ENCODE peak calls at places on chromosomes 5 and 9, in seven cellular contexts. R is astrocyte of the hippocampus; D is stimulated activated CD8-positive, alpha-beta memory T cell treated with anti-CD3 and anti-CD28 coated beads, Interleukin-12 subunit alpha, Interleukin-12 subunit beta, amount 100 ng/mL, for 4 hours; K is ELF-1; Q is T follicular helper cell; H is stimulated activated naive CD8-positive, alpha-beta T cell treated with anti-CD3 and anti-CD28 coated beads, Interleukin-15, Interleukin-2, amounts not matched to agents 100 U/mL and 50 U/mL, for 24 hours; L is DMS79. Z is an unnamed sample.

GRCh38 chr5:80763873-80764647 is 109.3 kb upstream of the DHFR start:
- DNase-seq in R (peak), D (no peak), K (no peak), Q (no peak), H (no peak), L (no peak), Z (no peak)

GRCh38 chr5:151949909-151950308 is 25.3 kb upstream of the GLRA1 start:
- DNase-seq in R (no peak), D (no peak), K (no peak), Q (no peak), H (no peak), L (no peak), Z (no peak)

GRCh38 chr9:105187781-105188180 is 56.7 kb upstream of the SLC44A1 start:
- DNase-seq in R (peak), D (no peak), K (no peak), Q (no peak), H (no peak), L (no peak), Z (no peak)

GRCh38 chr5:132883261-132883834 is 9.9 kb downstream of the LEAP2 start:
- DNase-seq in R (peak), D (no peak), K (peak), Q (no peak), H (peak), L (peak), Z (no peak)

GRCh38 chr5:94469889-94470288 is 148.5 kb downstream of the KIAA0825 start:
- DNase-seq in R (peak), D (no peak), K (no peak), Q (no peak), H (no peak), L (no peak), Z (no peak)

GRCh38 chr5:136901-137300 is 44.9 kb downstream of the PLEKHG4B start:
- DNase-seq in R (no peak), D (no peak), K (no peak), Q (no peak), H (no peak), L (no peak), Z (no peak)

GRCh38 chr5:5494489-5495402 is 72.3 kb downstream of the ICE1 start:
- DNase-seq in R (peak), D (peak), K (peak), Q (peak), H (peak), L (no peak), Z (peak)

GRCh38 chr9:105295151-105295550 is 50.7 kb downstream of the SLC44A1 start:
- DNase-seq in R (no peak), D (no peak), K (no peak), Q (no peak), H (no peak), L (no peak), Z (no peak)

GRCh38 chr9:903886-904285 is 62.4 kb downstream of the DMRT1 start:
- DNase-seq in R (no peak), D (no peak), K (no peak), Q (no peak), H (no peak), L (no peak), Z (no peak)

GRCh38 chr5:97618721-97619120 is 435.7 kb upstream of the RIOK2 start:
- DNase-seq in R (peak), D (no peak), K (no peak), Q (no peak), H (no peak), L (no peak), Z (no peak)

GRCh38 chr5:36575367-36575781 is 31.0 kb upstream of the SLC1A3 start:
- DNase-seq in R (peak), D (no peak), K (no peak), Q (no peak), H (no peak), L (no peak), Z (no peak)

GRCh38 chr9:134678671-134679443 is 37.3 kb downstream of the COL5A1 start:
- DNase-seq in R (no peak), D (no peak), K (no peak), Q (no peak), H (no peak), L (peak), Z (no peak)

GRCh38 chr9:89080193-89080592 is 88.9 kb downstream of the S1PR3 start:
- DNase-seq in R (no peak), D (no peak), K (no peak), Q (no peak), H (no peak), L (no peak), Z (no peak)

GRCh38 chr5:74206571-74207550 is 433.7 kb downstream of the ENC1 start:
- DNase-seq in R (peak), D (no peak), K (peak), Q (no peak), H (no peak), L (peak), Z (no peak)

GRCh38 chr5:95842955-95843544 is 20.5 kb upstream of the GLRX start:
- DNase-seq in R (peak), D (no peak), K (peak), Q (no peak), H (peak), L (no peak), Z (no peak)

GRCh38 chr9:89497181-89497963 is 541 bp downstream of the SEMA4D start:
- DNase-seq in R (peak), D (no peak), K (no peak), Q (no peak), H (no peak), L (no peak), Z (no peak)